ENCODE peak calls at places on chromosomes 2 and 18, in six cellular contexts. One of them, this sample, is unnamed. For H3K27me3, the result is how much of the 10 kb centered on the place peaks cover.

GRCh38 chr2:27509326-27509725 is 12.7 kb downstream of the GCKR start:
- DNase-seq in pancreas: no peak
- DNase-seq in fibroblast of lung: peak
- DNase-seq in lower lobe of right lung: no peak
- DNase-seq in osteoblast: no peak
- DNase-seq in right atrium auricular region: no peak
- DNase-seq in this sample: no peak

GRCh38 chr2:216424305-216424704 is 12.0 kb downstream of the SMARCAL1 start:
- DNase-seq in pancreas: no peak
- DNase-seq in fibroblast of lung: no peak
- DNase-seq in lower lobe of right lung: no peak
- DNase-seq in osteoblast: peak
- DNase-seq in right atrium auricular region: no peak
- DNase-seq in this sample: no peak

GRCh38 chr2:60526623-60527022 is 26.8 kb downstream of the BCL11A start:
- DNase-seq in pancreas: no peak
- DNase-seq in fibroblast of lung: no peak
- DNase-seq in lower lobe of right lung: no peak
- DNase-seq in osteoblast: no peak
- DNase-seq in right atrium auricular region: no peak
- DNase-seq in this sample: no peak

GRCh38 chr2:172806426-172807008 is 70.9 kb downstream of the RAPGEF4 start:
- DNase-seq in pancreas: no peak
- DNase-seq in fibroblast of lung: peak
- DNase-seq in lower lobe of right lung: no peak
- DNase-seq in osteoblast: peak
- DNase-seq in right atrium auricular region: no peak
- DNase-seq in this sample: peak

GRCh38 chr18:51321696-51322095 is 124.2 kb upstream of the MEX3C start:
- DNase-seq in pancreas: no peak
- DNase-seq in fibroblast of lung: peak
- DNase-seq in lower lobe of right lung: no peak
- DNase-seq in osteoblast: no peak
- DNase-seq in right atrium auricular region: no peak
- DNase-seq in this sample: no peak

GRCh38 chr2:184945306-184945705 is 347.0 kb downstream of the ZNF804A start:
- DNase-seq in pancreas: no peak
- DNase-seq in fibroblast of lung: no peak
- DNase-seq in lower lobe of right lung: no peak
- DNase-seq in osteoblast: no peak
- DNase-seq in right atrium auricular region: no peak
- DNase-seq in this sample: no peak

GRCh38 chr2:28661589-28662001 is 90.0 kb upstream of the PPP1CB start:
- DNase-seq in pancreas: peak
- DNase-seq in fibroblast of lung: peak
- DNase-seq in lower lobe of right lung: no peak
- DNase-seq in osteoblast: no peak
- DNase-seq in right atrium auricular region: peak
- DNase-seq in this sample: no peak

GRCh38 chr18:46343940-46344372 is 239.8 kb downstream of the HAUS1 start:
- DNase-seq in pancreas: no peak
- DNase-seq in fibroblast of lung: no peak
- DNase-seq in lower lobe of right lung: peak
- DNase-seq in osteoblast: no peak
- DNase-seq in right atrium auricular region: no peak
- DNase-seq in this sample: peak

GRCh38 chr2:39631715-39632114 is 34.0 kb upstream of the TMEM178A start:
- DNase-seq in pancreas: no peak
- DNase-seq in fibroblast of lung: peak
- DNase-seq in lower lobe of right lung: no peak
- DNase-seq in osteoblast: peak
- DNase-seq in right atrium auricular region: no peak
- DNase-seq in this sample: no peak

GRCh38 chr2:75587954-75588587 is 27.3 kb upstream of the EVA1A start:
- DNase-seq in pancreas: no peak
- DNase-seq in fibroblast of lung: peak
- DNase-seq in lower lobe of right lung: no peak
- DNase-seq in osteoblast: no peak
- DNase-seq in right atrium auricular region: no peak
- DNase-seq in this sample: no peak

GRCh38 chr18:71598374-71598773 is 945.8 kb downstream of the CBLN2 start:
- DNase-seq in pancreas: no peak
- DNase-seq in fibroblast of lung: peak
- DNase-seq in lower lobe of right lung: no peak
- DNase-seq in osteoblast: no peak
- DNase-seq in right atrium auricular region: no peak
- DNase-seq in this sample: no peak

GRCh38 chr2:215684448-215685217 is 248.8 kb upstream of the FN1 start:
- DNase-seq in pancreas: no peak
- DNase-seq in fibroblast of lung: peak
- DNase-seq in lower lobe of right lung: no peak
- DNase-seq in osteoblast: peak
- DNase-seq in right atrium auricular region: no peak
- DNase-seq in this sample: no peak

GRCh38 chr2:38581193-38582147 is 21.3 kb downstream of the HNRNPLL start:
- DNase-seq in pancreas: no peak
- DNase-seq in fibroblast of lung: peak
- DNase-seq in lower lobe of right lung: peak
- DNase-seq in osteoblast: no peak
- DNase-seq in right atrium auricular region: no peak
- DNase-seq in this sample: peak

GRCh38 chr2:3972377-3972776 is 269.0 kb downstream of the DCDC2C start:
- DNase-seq in pancreas: no peak
- DNase-seq in fibroblast of lung: no peak
- DNase-seq in lower lobe of right lung: no peak
- DNase-seq in osteoblast: no peak
- DNase-seq in right atrium auricular region: no peak
- DNase-seq in this sample: no peak

GRCh38 chr18:62339106-62339988 is 14.2 kb downstream of the TNFRSF11A start:
- DNase-seq in pancreas: no peak
- DNase-seq in fibroblast of lung: peak
- DNase-seq in lower lobe of right lung: no peak
- DNase-seq in osteoblast: no peak
- DNase-seq in right atrium auricular region: no peak
- DNase-seq in this sample: no peak

GRCh38 chr2:233208382-233209116 is 42.9 kb upstream of the ATG16L1 start:
- DNase-seq in pancreas: no peak
- DNase-seq in fibroblast of lung: peak
- DNase-seq in lower lobe of right lung: no peak
- DNase-seq in osteoblast: peak
- DNase-seq in right atrium auricular region: no peak
- DNase-seq in this sample: no peak

DNA sequence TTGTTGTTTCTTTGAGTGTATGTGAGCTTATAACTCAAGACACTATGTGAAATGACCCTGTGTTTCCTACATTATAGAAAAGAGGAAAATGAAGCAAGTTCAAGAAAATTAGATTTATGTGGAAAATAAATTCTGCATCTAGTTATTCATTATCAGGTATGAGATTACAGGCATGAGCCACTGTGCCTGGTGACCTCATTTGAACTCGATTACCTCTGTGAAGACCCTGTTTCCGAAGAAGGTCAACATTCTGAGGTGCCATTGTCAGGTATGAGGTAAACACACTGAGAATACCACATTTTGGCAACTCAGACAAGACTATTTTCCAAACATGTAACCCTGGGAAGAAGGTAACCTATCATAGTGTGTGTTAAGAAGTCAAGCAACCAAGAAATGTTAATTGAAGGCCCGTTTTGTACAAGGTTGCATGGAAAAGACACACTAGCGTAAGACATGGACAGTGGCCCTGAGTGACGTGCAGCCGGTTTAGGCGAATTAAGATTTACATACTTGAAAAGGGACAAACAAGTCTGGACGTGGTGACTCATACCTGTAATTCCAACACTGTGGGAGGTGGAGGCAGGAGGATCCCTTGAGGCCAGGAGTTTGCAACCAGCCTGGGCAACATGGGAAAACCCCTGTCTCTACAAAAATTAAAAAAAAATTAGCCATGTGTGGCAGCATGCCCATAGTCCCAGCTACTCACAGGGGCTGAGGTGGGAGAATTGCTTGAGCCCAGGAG is 186.6 kb downstream of the NEDD4L start:
- DNase-seq in pancreas: peak
- DNase-seq in fibroblast of lung: peak
- DNase-seq in lower lobe of right lung: no peak
- DNase-seq in osteoblast: no peak
- DNase-seq in right atrium auricular region: no peak
- DNase-seq in this sample: no peak
- TF ChIP-seq CTCF in pancreas: no peak
- TF ChIP-seq CTCF in fibroblast of lung: no peak
- TF ChIP-seq CTCF in lower lobe of right lung: no peak
- TF ChIP-seq CTCF in osteoblast: no peak
- TF ChIP-seq CTCF in right atrium auricular region: no peak
- TF ChIP-seq CTCF in this sample: no peak

GRCh38 chr2:31707992-31708391 is 127.3 kb upstream of the SRD5A2 start:
- DNase-seq in pancreas: no peak
- DNase-seq in fibroblast of lung: no peak
- DNase-seq in lower lobe of right lung: no peak
- DNase-seq in osteoblast: no peak
- DNase-seq in right atrium auricular region: no peak
- DNase-seq in this sample: no peak
- H3K4me3 ChIP-seq in pancreas: no peak
- H3K4me3 ChIP-seq in fibroblast of lung: no peak
- H3K4me3 ChIP-seq in lower lobe of right lung: no peak
- H3K4me3 ChIP-seq in osteoblast: no peak
- H3K4me3 ChIP-seq in right atrium auricular region: no peak
- H3K4me3 ChIP-seq in this sample: no peak

GRCh38 chr2:145822892-145823534 is 1303.1 kb upstream of the ZEB2 start:
- DNase-seq in pancreas: no peak
- DNase-seq in fibroblast of lung: no peak
- DNase-seq in lower lobe of right lung: no peak
- DNase-seq in osteoblast: no peak
- DNase-seq in right atrium auricular region: no peak
- DNase-seq in this sample: no peak

GRCh38 chr2:145827235-145827634 is 1307.3 kb upstream of the ZEB2 start:
- DNase-seq in pancreas: no peak
- DNase-seq in fibroblast of lung: no peak
- DNase-seq in lower lobe of right lung: no peak
- DNase-seq in osteoblast: no peak
- DNase-seq in right atrium auricular region: no peak
- DNase-seq in this sample: no peak

GRCh38 chr2:145818890-145819504 is 1299.1 kb upstream of the ZEB2 start:
- DNase-seq in pancreas: no peak
- DNase-seq in fibroblast of lung: no peak
- DNase-seq in lower lobe of right lung: no peak
- DNase-seq in osteoblast: no peak
- DNase-seq in right atrium auricular region: no peak
- DNase-seq in this sample: no peak

GRCh38 chr2:145820651-145821050 is 1300.7 kb upstream of the ZEB2 start:
- DNase-seq in pancreas: no peak
- DNase-seq in fibroblast of lung: no peak
- DNase-seq in lower lobe of right lung: no peak
- DNase-seq in osteoblast: no peak
- DNase-seq in right atrium auricular region: no peak
- DNase-seq in this sample: no peak

GRCh38 chr2:145824384-145824783 is 1304.5 kb upstream of the ZEB2 start:
- DNase-seq in pancreas: no peak
- DNase-seq in fibroblast of lung: no peak
- DNase-seq in lower lobe of right lung: no peak
- DNase-seq in osteoblast: no peak
- DNase-seq in right atrium auricular region: no peak
- DNase-seq in this sample: no peak
- H3K27me3 ChIP-seq in pancreas: under half
- H3K27me3 ChIP-seq in fibroblast of lung: under half
- H3K27me3 ChIP-seq in lower lobe of right lung: under half
- H3K27me3 ChIP-seq in osteoblast: under half
- H3K27me3 ChIP-seq in right atrium auricular region: under half
- H3K27me3 ChIP-seq in this sample: under half

GRCh38 chr18:74652392-74652988 is 54.8 kb downstream of the ZNF407 start:
- DNase-seq in pancreas: no peak
- DNase-seq in fibroblast of lung: peak
- DNase-seq in lower lobe of right lung: no peak
- DNase-seq in osteoblast: no peak
- DNase-seq in right atrium auricular region: no peak
- DNase-seq in this sample: no peak

GRCh38 chr18:74654637-74655036 is 57.0 kb downstream of the ZNF407 start:
- DNase-seq in pancreas: no peak
- DNase-seq in fibroblast of lung: peak
- DNase-seq in lower lobe of right lung: no peak
- DNase-seq in osteoblast: no peak
- DNase-seq in right atrium auricular region: no peak
- DNase-seq in this sample: no peak
- TF ChIP-seq CTCF in pancreas: no peak
- TF ChIP-seq CTCF in fibroblast of lung: no peak
- TF ChIP-seq CTCF in lower lobe of right lung: no peak
- TF ChIP-seq CTCF in osteoblast: peak
- TF ChIP-seq CTCF in right atrium auricular region: peak
- TF ChIP-seq CTCF in this sample: peak

GRCh38 chr2:95158441-95158840 is 1.2 kb downstream of the ZNF514 start:
- DNase-seq in pancreas: no peak
- DNase-seq in fibroblast of lung: no peak
- DNase-seq in lower lobe of right lung: no peak
- DNase-seq in osteoblast: no peak
- DNase-seq in right atrium auricular region: no peak
- DNase-seq in this sample: no peak
- H3K4me3 ChIP-seq in pancreas: peak
- H3K4me3 ChIP-seq in fibroblast of lung: peak
- H3K4me3 ChIP-seq in lower lobe of right lung: peak
- H3K4me3 ChIP-seq in osteoblast: peak
- H3K4me3 ChIP-seq in right atrium auricular region: peak
- H3K4me3 ChIP-seq in this sample: peak

GRCh38 chr2:109170645-109171044 is 41.6 kb downstream of the SH3RF3 start:
- DNase-seq in pancreas: no peak
- DNase-seq in fibroblast of lung: no peak
- DNase-seq in lower lobe of right lung: no peak
- DNase-seq in osteoblast: no peak
- DNase-seq in right atrium auricular region: no peak
- DNase-seq in this sample: no peak
- H3K27me3 ChIP-seq in pancreas: under half
- H3K27me3 ChIP-seq in fibroblast of lung: under half
- H3K27me3 ChIP-seq in lower lobe of right lung: under half
- H3K27me3 ChIP-seq in osteoblast: under half
- H3K27me3 ChIP-seq in right atrium auricular region: under half
- H3K27me3 ChIP-seq in this sample: under half

GRCh38 chr2:235546151-235546435 is 52.2 kb downstream of the AGAP1 start:
- DNase-seq in pancreas: no peak
- DNase-seq in fibroblast of lung: no peak
- DNase-seq in lower lobe of right lung: no peak
- DNase-seq in osteoblast: peak
- DNase-seq in right atrium auricular region: no peak
- DNase-seq in this sample: no peak

GRCh38 chr2:235543851-235544686 is 50.2 kb downstream of the AGAP1 start:
- DNase-seq in pancreas: no peak
- DNase-seq in fibroblast of lung: no peak
- DNase-seq in lower lobe of right lung: no peak
- DNase-seq in osteoblast: peak
- DNase-seq in right atrium auricular region: no peak
- DNase-seq in this sample: peak

GRCh38 chr2:235544687-235544965 is 50.8 kb downstream of the AGAP1 start:
- DNase-seq in pancreas: no peak
- DNase-seq in fibroblast of lung: no peak
- DNase-seq in lower lobe of right lung: no peak
- DNase-seq in osteoblast: no peak
- DNase-seq in right atrium auricular region: no peak
- DNase-seq in this sample: no peak

GRCh38 chr2:235545369-235546150 is 51.7 kb downstream of the AGAP1 start:
- DNase-seq in pancreas: no peak
- DNase-seq in fibroblast of lung: no peak
- DNase-seq in lower lobe of right lung: no peak
- DNase-seq in osteoblast: peak
- DNase-seq in right atrium auricular region: no peak
- DNase-seq in this sample: no peak

GRCh38 chr2:235546436-235546835 is 52.6 kb downstream of the AGAP1 start:
- DNase-seq in pancreas: no peak
- DNase-seq in fibroblast of lung: no peak
- DNase-seq in lower lobe of right lung: no peak
- DNase-seq in osteoblast: peak
- DNase-seq in right atrium auricular region: no peak
- DNase-seq in this sample: no peak
- TF ChIP-seq CTCF in pancreas: no peak
- TF ChIP-seq CTCF in fibroblast of lung: no peak
- TF ChIP-seq CTCF in lower lobe of right lung: no peak
- TF ChIP-seq CTCF in osteoblast: no peak
- TF ChIP-seq CTCF in right atrium auricular region: no peak
- TF ChIP-seq CTCF in this sample: no peak